ENCODE peak calls at places on chromosomes 13 and 19, in seven cellular contexts. V is MV-4-11, O is NCI-H748 treated with DMSO at 0.1 percent for 48 hours, D is Kasumi-1, R is NCI-H2081, F is substantia nigra, W is T-helper 2 cell. N is an unnamed sample.

GRCh38 chr13:31859546-31859945 is 120.2 kb downstream of the RXFP2 start:
- DNase-seq in V (no peak), O (peak; percentile 51), D (no peak), R (peak; percentile 29), F (no peak), W (no peak), N (no peak)

GRCh38 chr13:36998624-36999041 is 507 bp downstream of the ALG5 start:
- DNase-seq in V (no peak), O (no peak), D (no peak), R (no peak), F (peak; percentile 34), W (no peak), N (peak; percentile 54)

GRCh38 chr19:38317104-38317612 is 1.4 kb upstream of the YIF1B start:
- DNase-seq in V (peak; percentile 80), O (no peak), D (peak; percentile 86), R (no peak), F (peak; percentile 14), W (no peak), N (no peak)

GRCh38 chr13:108957369-108958012 is 328.1 kb downstream of the MYO16 start:
- DNase-seq in V (no peak), O (no peak), D (no peak), R (no peak), F (no peak), W (no peak), N (peak; percentile 53)

GRCh38 chr19:1027020-1027952 is 878 bp downstream of the CNN2 start:
- DNase-seq in V (peak; percentile 57), O (no peak), D (peak; percentile 20), R (no peak), F (no peak), W (no peak), N (peak; percentile 21)

GRCh38 chr19:38264486-38265212 is at the start of gene SPINT2:
- DNase-seq in V (peak; percentile 35), O (no peak), D (peak; percentile 47), R (peak; percentile 95), F (no peak), W (peak; percentile 10), N (no peak)

GRCh38 chr19:24159707-24160106 is 72.7 kb downstream of the ZNF254 start:
- DNase-seq in V (no peak), O (peak; percentile 4), D (peak; percentile 33), R (no peak), F (no peak), W (no peak), N (peak; percentile 34)

GRCh38 chr19:4597278-4597974 is 37.9 kb upstream of the SEMA6B start:
- DNase-seq in V (no peak), O (no peak), D (peak; percentile 54), R (no peak), F (no peak), W (no peak), N (no peak)

GRCh38 chr13:111485491-111486250 is 165.2 kb downstream of the TEX29 start:
- DNase-seq in V (no peak), O (no peak), D (no peak), R (no peak), F (no peak), W (no peak), N (no peak)

GRCh38 chr19:10226376-10227214 is 4.5 kb downstream of the S1PR2 start:
- DNase-seq in V (no peak), O (no peak), D (no peak), R (no peak), F (peak; percentile 45), W (no peak), N (no peak)

GRCh38 chr13:75800545-75800944 is 164.4 kb downstream of the LMO7 start:
- DNase-seq in V (peak; percentile 3), O (no peak), D (no peak), R (peak; percentile 0), F (no peak), W (no peak), N (peak; percentile 47)

GRCh38 chr13:80605743-80606142 is 264.8 kb upstream of the SPRY2 start:
- DNase-seq in V (no peak), O (no peak), D (no peak), R (no peak), F (no peak), W (no peak), N (no peak)

GRCh38 chr13:27168870-27169525 is 2.6 kb downstream of the USP12 start:
- DNase-seq in V (peak; percentile 26), O (peak; percentile 60), D (no peak), R (no peak), F (no peak), W (no peak), N (peak; percentile 54)

GRCh38 chr13:45137501-45137880 is 17.2 kb downstream of the GTF2F2 start:
- DNase-seq in V (peak; percentile 80), O (no peak), D (peak; percentile 61), R (no peak), F (no peak), W (no peak), N (no peak)

GRCh38 chr19:27918818-27919217 is 1294.1 kb downstream of the UQCRFS1 start:
- DNase-seq in V (no peak), O (no peak), D (no peak), R (no peak), F (no peak), W (no peak), N (no peak)

GRCh38 chr19:52221831-52222375 is 32.1 kb downstream of the PPP2R1A start:
- DNase-seq in V (no peak), O (no peak), D (no peak), R (no peak), F (no peak), W (no peak), N (no peak)

GRCh38 chr19:19460258-19460731 is 54.8 kb downstream of the GATAD2A start:
- DNase-seq in V (no peak), O (no peak), D (peak; percentile 44), R (no peak), F (no peak), W (no peak), N (no peak)

GRCh38 chr13:31982124-31982523 is 49.5 kb upstream of the FRY start:
- DNase-seq in V (no peak), O (peak; percentile 75), D (no peak), R (no peak), F (no peak), W (no peak), N (no peak)

GRCh38 chr19:10390652-10391286 is 10.4 kb upstream of the TYK2 start:
- DNase-seq in V (peak; percentile 47), O (peak; percentile 13), D (peak; percentile 57), R (peak; percentile 54), F (peak; percentile 60), W (peak; percentile 39), N (peak; percentile 73)

GRCh38 chr19:16969127-16969526 is 57.5 kb downstream of the CPAMD8 start:
- DNase-seq in V (peak; percentile 27), O (no peak), D (peak; percentile 2), R (no peak), F (no peak), W (no peak), N (peak; percentile 21)

GRCh38 chr13:79457948-79458347 is 23.0 kb upstream of the NDFIP2 start:
- DNase-seq in V (no peak), O (no peak), D (no peak), R (no peak), F (no peak), W (no peak), N (no peak)

GRCh38 chr19:51247972-51248371 is 2.9 kb upstream of the SIGLECL1 start:
- DNase-seq in V (no peak), O (no peak), D (no peak), R (no peak), F (no peak), W (no peak), N (no peak)

GRCh38 chr19:14006766-14007562 is 844 bp upstream of the RFX1 start:
- DNase-seq in V (no peak), O (no peak), D (no peak), R (peak; percentile 94), F (peak; percentile 94), W (no peak), N (no peak)

GRCh38 chr13:105721056-105721455 is 814.4 kb downstream of the EFNB2 start:
- DNase-seq in V (no peak), O (no peak), D (no peak), R (no peak), F (no peak), W (no peak), N (no peak)

GRCh38 chr13:51946163-51946669 is 65.0 kb downstream of the ATP7B start:
- DNase-seq in V (no peak), O (no peak), D (no peak), R (no peak), F (no peak), W (no peak), N (no peak)

GRCh38 chr19:19062454-19063182 is 1.2 kb upstream of the SLC25A42 start:
- DNase-seq in V (peak; percentile 59), O (no peak), D (peak; percentile 15), R (no peak), F (no peak), W (no peak), N (no peak)

GRCh38 chr13:24208314-24208713 is 47.8 kb downstream of the SPATA13 start:
- DNase-seq in V (no peak), O (no peak), D (no peak), R (no peak), F (no peak), W (no peak), N (peak; percentile 53)

GRCh38 chr19:14333101-14333871 is 48.0 kb upstream of the ADGRE5 start:
- DNase-seq in V (no peak), O (no peak), D (no peak), R (no peak), F (no peak), W (no peak), N (peak; percentile 12)

GRCh38 chr13:33213024-33213795 is 72.3 kb downstream of the STARD13 start:
- DNase-seq in V (no peak), O (no peak), D (no peak), R (no peak), F (no peak), W (no peak), N (no peak)

GRCh38 chr13:73810647-73811046 is 323.6 kb downstream of the KLF12 start:
- DNase-seq in V (no peak), O (no peak), D (no peak), R (no peak), F (no peak), W (no peak), N (no peak)

GRCh38 chr19:51097166-51097736 is 11.0 kb downstream of the CTU1 start:
- DNase-seq in V (peak; percentile 34), O (peak; percentile 69), D (peak; percentile 17), R (peak; percentile 27), F (peak; percentile 40), W (peak; percentile 63), N (peak; percentile 89)

GRCh38 chr13:27933580-27934328 is 14.0 kb downstream of the PDX1 start:
- DNase-seq in V (no peak), O (no peak), D (no peak), R (no peak), F (no peak), W (no peak), N (peak; percentile 64)

GRCh38 chr19:49672131-49672919 is 4.7 kb upstream of the PRMT1 start:
- DNase-seq in V (peak; percentile 56), O (peak; percentile 94), D (peak; percentile 63), R (peak; percentile 67), F (peak; percentile 78), W (peak; percentile 66), N (peak; percentile 95)

GRCh38 chr19:48351341-48351752 is 12.4 kb downstream of the TMEM143 start:
- DNase-seq in V (peak; percentile 44), O (peak; percentile 12), D (peak; percentile 60), R (peak; percentile 39), F (peak; percentile 31), W (peak; percentile 82), N (peak; percentile 89)

GRCh38 chr13:112980441-112980840 is 11.4 kb downstream of the MCF2L start:
- DNase-seq in V (peak; percentile 42), O (no peak), D (no peak), R (no peak), F (no peak), W (no peak), N (no peak)

GRCh38 chr19:33440682-33441081 is 67.2 kb downstream of the CEBPG start:
- DNase-seq in V (no peak), O (no peak), D (no peak), R (no peak), F (no peak), W (no peak), N (no peak)